ENCODE peak calls at places on chromosome 4, in ten cellular contexts. One of them, this sample, is unnamed.
A peak's percentile ranks its signal among the peaks of the same experiment; 100 is the strongest.

GRCh38 chr4:139633661-139634060 is 32.0 kb upstream of the MGST2 start:
- DNase-seq in fibroblast of lung: peak; percentile 36
- DNase-seq in PC-3: peak; percentile 70
- DNase-seq in GM23338: peak; percentile 64
- DNase-seq in H1: no peak
- DNase-seq in hepatocyte: peak; percentile 49
- DNase-seq in K562: peak; percentile 18
- DNase-seq in GM23248: peak; percentile 53
- DNase-seq in HCT116: no peak
- DNase-seq in MM.1S: no peak
- DNase-seq in this sample: peak; percentile 62

GRCh38 chr4:17128268-17128667 is 229.8 kb upstream of the LDB2 start:
- DNase-seq in fibroblast of lung: peak; percentile 75
- DNase-seq in PC-3: no peak
- DNase-seq in GM23338: no peak
- DNase-seq in H1: no peak
- DNase-seq in hepatocyte: no peak
- DNase-seq in K562: no peak
- DNase-seq in GM23248: peak; percentile 63
- DNase-seq in HCT116: no peak
- DNase-seq in MM.1S: no peak
- DNase-seq in this sample: no peak

GRCh38 chr4:76696109-76696508 is 201.8 kb downstream of the SOWAHB start:
- DNase-seq in fibroblast of lung: peak; percentile 73
- DNase-seq in PC-3: peak; percentile 8
- DNase-seq in GM23338: peak; percentile 98
- DNase-seq in H1: no peak
- DNase-seq in hepatocyte: no peak
- DNase-seq in K562: no peak
- DNase-seq in GM23248: peak; percentile 57
- DNase-seq in HCT116: no peak
- DNase-seq in MM.1S: no peak
- DNase-seq in this sample: peak; percentile 98

GRCh38 chr4:12949719-12950118 is 534.4 kb downstream of the RAB28 start:
- DNase-seq in fibroblast of lung: no peak
- DNase-seq in PC-3: peak; percentile 50
- DNase-seq in GM23338: no peak
- DNase-seq in H1: no peak
- DNase-seq in hepatocyte: no peak
- DNase-seq in K562: no peak
- DNase-seq in GM23248: no peak
- DNase-seq in HCT116: no peak
- DNase-seq in MM.1S: no peak
- DNase-seq in this sample: no peak

GRCh38 chr4:165368567-165368966 is 10.2 kb upstream of the CPE start:
- DNase-seq in fibroblast of lung: no peak
- DNase-seq in PC-3: no peak
- DNase-seq in GM23338: no peak
- DNase-seq in H1: no peak
- DNase-seq in hepatocyte: no peak
- DNase-seq in K562: no peak
- DNase-seq in GM23248: no peak
- DNase-seq in HCT116: no peak
- DNase-seq in MM.1S: no peak
- DNase-seq in this sample: no peak

GRCh38 chr4:138111462-138112000 is 130.6 kb downstream of the SLC7A11 start:
- DNase-seq in fibroblast of lung: peak; percentile 74
- DNase-seq in PC-3: peak; percentile 62
- DNase-seq in GM23338: peak; percentile 72
- DNase-seq in H1: peak; percentile 49
- DNase-seq in hepatocyte: no peak
- DNase-seq in K562: no peak
- DNase-seq in GM23248: peak; percentile 70
- DNase-seq in HCT116: peak; percentile 18
- DNase-seq in MM.1S: no peak
- DNase-seq in this sample: peak; percentile 34

GRCh38 chr4:152363086-152363485 is 172.8 kb downstream of the FBXW7 start:
- DNase-seq in fibroblast of lung: peak; percentile 32
- DNase-seq in PC-3: peak; percentile 37
- DNase-seq in GM23338: no peak
- DNase-seq in H1: no peak
- DNase-seq in hepatocyte: no peak
- DNase-seq in K562: no peak
- DNase-seq in GM23248: peak; percentile 78
- DNase-seq in HCT116: no peak
- DNase-seq in MM.1S: no peak
- DNase-seq in this sample: no peak

GRCh38 chr4:107838763-107839162 is 14.0 kb downstream of the SGMS2 start:
- DNase-seq in fibroblast of lung: no peak
- DNase-seq in PC-3: no peak
- DNase-seq in GM23338: no peak
- DNase-seq in H1: no peak
- DNase-seq in hepatocyte: no peak
- DNase-seq in K562: no peak
- DNase-seq in GM23248: peak; percentile 57
- DNase-seq in HCT116: no peak
- DNase-seq in MM.1S: no peak
- DNase-seq in this sample: no peak

GRCh38 chr4:188196134-188196735 is 57.0 kb downstream of the TRIML1 start:
- DNase-seq in fibroblast of lung: no peak
- DNase-seq in PC-3: no peak
- DNase-seq in GM23338: peak; percentile 47
- DNase-seq in H1: no peak
- DNase-seq in hepatocyte: peak; percentile 38
- DNase-seq in K562: no peak
- DNase-seq in GM23248: no peak
- DNase-seq in HCT116: no peak
- DNase-seq in MM.1S: no peak
- DNase-seq in this sample: peak; percentile 32

GRCh38 chr4:72468904-72469502 is 100.0 kb downstream of the ADAMTS3 start:
- DNase-seq in fibroblast of lung: no peak
- DNase-seq in PC-3: peak; percentile 83
- DNase-seq in GM23338: peak; percentile 67
- DNase-seq in H1: no peak
- DNase-seq in hepatocyte: peak; percentile 60
- DNase-seq in K562: peak; percentile 10
- DNase-seq in GM23248: peak; percentile 54
- DNase-seq in HCT116: peak; percentile 4
- DNase-seq in MM.1S: peak; percentile 46
- DNase-seq in this sample: peak; percentile 61

GRCh38 chr4:189533603-189534002 is 407.1 kb upstream of the FRG1 start:
- DNase-seq in fibroblast of lung: no peak
- DNase-seq in PC-3: no peak
- DNase-seq in GM23338: peak; percentile 36
- DNase-seq in H1: no peak
- DNase-seq in hepatocyte: no peak
- DNase-seq in K562: no peak
- DNase-seq in GM23248: peak; percentile 1
- DNase-seq in HCT116: no peak
- DNase-seq in MM.1S: no peak
- DNase-seq in this sample: no peak

GRCh38 chr4:37891221-37892159 is 606 bp downstream of the TBC1D1 start:
- DNase-seq in fibroblast of lung: peak; percentile 15
- DNase-seq in PC-3: no peak
- DNase-seq in GM23338: peak; percentile 75
- DNase-seq in H1: no peak
- DNase-seq in hepatocyte: no peak
- DNase-seq in K562: no peak
- DNase-seq in GM23248: peak; percentile 25
- DNase-seq in HCT116: no peak
- DNase-seq in MM.1S: peak; percentile 84
- DNase-seq in this sample: peak; percentile 51
- TF ChIP-seq EZH2 in fibroblast of lung: no peak
- TF ChIP-seq EZH2 in PC-3: no peak
- TF ChIP-seq EZH2 in GM23338: no peak
- TF ChIP-seq EZH2 in H1: no peak
- TF ChIP-seq EZH2 in hepatocyte: no peak
- TF ChIP-seq EZH2 in K562: no peak
- TF ChIP-seq EZH2 in GM23248: no peak
- TF ChIP-seq EZH2 in HCT116: no peak
- TF ChIP-seq EZH2 in MM.1S: no peak
- TF ChIP-seq EZH2 in this sample: no peak

GRCh38 chr4:143251781-143252180 is 67.1 kb downstream of the USP38 start:
- DNase-seq in fibroblast of lung: peak; percentile 55
- DNase-seq in PC-3: peak; percentile 87
- DNase-seq in GM23338: no peak
- DNase-seq in H1: no peak
- DNase-seq in hepatocyte: no peak
- DNase-seq in K562: no peak
- DNase-seq in GM23248: peak; percentile 53
- DNase-seq in HCT116: peak; percentile 10
- DNase-seq in MM.1S: no peak
- DNase-seq in this sample: no peak
- H3K4me2 ChIP-seq in fibroblast of lung: no peak overlapping the region
- H3K4me2 ChIP-seq in PC-3: peak overlapping the region; percentile 52
- H3K4me2 ChIP-seq in GM23338: no peak overlapping the region
- H3K4me2 ChIP-seq in H1: no peak overlapping the region
- H3K4me2 ChIP-seq in hepatocyte: no peak overlapping the region
- H3K4me2 ChIP-seq in K562: no peak overlapping the region
- H3K4me2 ChIP-seq in GM23248: no peak overlapping the region
- H3K4me2 ChIP-seq in HCT116: peak overlapping the region; percentile 27
- H3K4me2 ChIP-seq in MM.1S: no peak overlapping the region
- H3K4me2 ChIP-seq in this sample: no peak overlapping the region

GRCh38 chr4:7029212-7029611 is 14.0 kb upstream of the TADA2B start:
- DNase-seq in fibroblast of lung: no peak
- DNase-seq in PC-3: no peak
- DNase-seq in GM23338: no peak
- DNase-seq in H1: no peak
- DNase-seq in hepatocyte: no peak
- DNase-seq in K562: no peak
- DNase-seq in GM23248: no peak
- DNase-seq in HCT116: no peak
- DNase-seq in MM.1S: no peak
- DNase-seq in this sample: no peak

GRCh38 chr4:7027913-7028312 is 15.3 kb upstream of the TADA2B start:
- DNase-seq in fibroblast of lung: no peak
- DNase-seq in PC-3: no peak
- DNase-seq in GM23338: no peak
- DNase-seq in H1: no peak
- DNase-seq in hepatocyte: no peak
- DNase-seq in K562: no peak
- DNase-seq in GM23248: no peak
- DNase-seq in HCT116: no peak
- DNase-seq in MM.1S: no peak
- DNase-seq in this sample: no peak

GRCh38 chr4:7031526-7032449 is 11.4 kb upstream of the TADA2B start:
- DNase-seq in fibroblast of lung: peak; percentile 25
- DNase-seq in PC-3: no peak
- DNase-seq in GM23338: no peak
- DNase-seq in H1: no peak
- DNase-seq in hepatocyte: no peak
- DNase-seq in K562: peak; percentile 93
- DNase-seq in GM23248: no peak
- DNase-seq in HCT116: no peak
- DNase-seq in MM.1S: no peak
- DNase-seq in this sample: no peak

GRCh38 chr4:7030856-7031255 is 12.3 kb upstream of the TADA2B start:
- DNase-seq in fibroblast of lung: no peak
- DNase-seq in PC-3: no peak
- DNase-seq in GM23338: no peak
- DNase-seq in H1: no peak
- DNase-seq in hepatocyte: no peak
- DNase-seq in K562: no peak
- DNase-seq in GM23248: no peak
- DNase-seq in HCT116: no peak
- DNase-seq in MM.1S: no peak
- DNase-seq in this sample: no peak

DNA sequence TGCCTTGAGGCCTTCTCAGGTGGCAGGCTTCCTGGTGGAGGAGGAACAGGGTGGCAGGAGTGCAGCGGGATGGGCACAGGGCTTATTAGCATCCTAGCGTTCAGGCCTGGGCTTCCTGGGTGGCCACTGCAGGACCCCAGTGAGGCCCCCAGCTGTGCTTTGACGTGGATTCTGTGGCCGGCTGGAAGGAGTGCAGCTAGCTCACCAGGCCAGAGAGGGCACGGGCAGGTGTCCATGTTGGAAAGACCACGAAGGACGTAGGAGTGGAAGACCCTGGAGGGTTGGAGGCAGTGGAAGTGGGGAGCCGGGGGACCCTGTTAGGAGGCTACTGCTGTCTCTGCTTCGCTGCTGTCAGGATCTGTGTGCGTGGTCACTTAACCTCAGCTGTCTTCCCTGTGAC is 13.3 kb upstream of the TADA2B start:
- DNase-seq in fibroblast of lung: no peak
- DNase-seq in PC-3: no peak
- DNase-seq in GM23338: no peak
- DNase-seq in H1: no peak
- DNase-seq in hepatocyte: no peak
- DNase-seq in K562: no peak
- DNase-seq in GM23248: no peak
- DNase-seq in HCT116: no peak
- DNase-seq in MM.1S: no peak
- DNase-seq in this sample: no peak
- H3K4me1 ChIP-seq in fibroblast of lung: peaks cover 4% of the 10 kb centered on the region
- H3K4me1 ChIP-seq in PC-3: peaks cover 15% of the 10 kb centered on the region
- H3K4me1 ChIP-seq in GM23338: no peaks in the 10 kb centered on the region
- H3K4me1 ChIP-seq in H1: no peaks in the 10 kb centered on the region
- H3K4me1 ChIP-seq in hepatocyte: peaks cover 6% of the 10 kb centered on the region
- H3K4me1 ChIP-seq in K562: peaks cover 14% of the 10 kb centered on the region
- H3K4me1 ChIP-seq in GM23248: peaks cover 6% of the 10 kb centered on the region
- H3K4me1 ChIP-seq in HCT116: no peaks in the 10 kb centered on the region
- H3K4me1 ChIP-seq in MM.1S: no peaks in the 10 kb centered on the region
- H3K4me1 ChIP-seq in this sample: no peaks in the 10 kb centered on the region

GRCh38 chr4:168835880-168836454 is 174.1 kb downstream of the CBR4 start:
- DNase-seq in fibroblast of lung: no peak
- DNase-seq in PC-3: no peak
- DNase-seq in GM23338: no peak
- DNase-seq in H1: no peak
- DNase-seq in hepatocyte: no peak
- DNase-seq in K562: no peak
- DNase-seq in GM23248: no peak
- DNase-seq in HCT116: no peak
- DNase-seq in MM.1S: no peak
- DNase-seq in this sample: no peak

GRCh38 chr4:168830777-168831512 is 179.1 kb downstream of the CBR4 start:
- DNase-seq in fibroblast of lung: peak; percentile 50
- DNase-seq in PC-3: peak; percentile 35
- DNase-seq in GM23338: no peak
- DNase-seq in H1: no peak
- DNase-seq in hepatocyte: no peak
- DNase-seq in K562: no peak
- DNase-seq in GM23248: peak; percentile 53
- DNase-seq in HCT116: no peak
- DNase-seq in MM.1S: no peak
- DNase-seq in this sample: no peak

GRCh38 chr4:168831585-168831918 is 178.5 kb downstream of the CBR4 start:
- DNase-seq in fibroblast of lung: no peak
- DNase-seq in PC-3: no peak
- DNase-seq in GM23338: no peak
- DNase-seq in H1: no peak
- DNase-seq in hepatocyte: no peak
- DNase-seq in K562: no peak
- DNase-seq in GM23248: peak; percentile 17
- DNase-seq in HCT116: no peak
- DNase-seq in MM.1S: no peak
- DNase-seq in this sample: no peak

GRCh38 chr4:168831919-168832745 is 177.9 kb downstream of the CBR4 start:
- DNase-seq in fibroblast of lung: peak; percentile 81
- DNase-seq in PC-3: peak; percentile 78
- DNase-seq in GM23338: peak; percentile 97
- DNase-seq in H1: peak; percentile 51
- DNase-seq in hepatocyte: peak; percentile 93
- DNase-seq in K562: peak; percentile 70
- DNase-seq in GM23248: peak; percentile 91
- DNase-seq in HCT116: peak; percentile 32
- DNase-seq in MM.1S: peak; percentile 86
- DNase-seq in this sample: peak; percentile 89

GRCh38 chr4:168832746-168833575 is 177.1 kb downstream of the CBR4 start:
- DNase-seq in fibroblast of lung: peak; percentile 46
- DNase-seq in PC-3: no peak
- DNase-seq in GM23338: peak; percentile 78
- DNase-seq in H1: no peak
- DNase-seq in hepatocyte: peak; percentile 51
- DNase-seq in K562: no peak
- DNase-seq in GM23248: peak; percentile 71
- DNase-seq in HCT116: no peak
- DNase-seq in MM.1S: no peak
- DNase-seq in this sample: peak; percentile 79
- TF ChIP-seq EZH2 in fibroblast of lung: no peak
- TF ChIP-seq EZH2 in PC-3: no peak
- TF ChIP-seq EZH2 in GM23338: no peak
- TF ChIP-seq EZH2 in H1: no peak
- TF ChIP-seq EZH2 in hepatocyte: no peak
- TF ChIP-seq EZH2 in K562: no peak
- TF ChIP-seq EZH2 in GM23248: no peak
- TF ChIP-seq EZH2 in HCT116: no peak
- TF ChIP-seq EZH2 in MM.1S: no peak
- TF ChIP-seq EZH2 in this sample: no peak

This sample was measured in neural progenitor cell.